ENCODE peak calls at places on chromosome 2, in four cellular contexts. One of them, this sample, is unnamed.
A peak's percentile ranks its signal among the peaks of the same experiment; 100 is the strongest.

GRCh38 chr2:150403457-150403856 is 84.0 kb downstream of the RND3 start:
- DNase-seq in anterior cingulate cortex: no peak
- DNase-seq in ELR: no peak
- DNase-seq in epithelial cell of esophagus: no peak
- DNase-seq in this sample: no peak

GRCh38 chr2:172639823-172640222 is 83.9 kb downstream of the PDK1 start:
- DNase-seq in epithelial cell of esophagus: peak; percentile 79
- DNase-seq in ELR: peak; percentile 97
- DNase-seq in anterior cingulate cortex: no peak
- DNase-seq in this sample: peak; percentile 59

GRCh38 chr2:128008089-128008672 is 19.7 kb downstream of the SAP130 start:
- DNase-seq in ELR: no peak
- DNase-seq in epithelial cell of esophagus: peak; percentile 13
- DNase-seq in anterior cingulate cortex: no peak
- DNase-seq in this sample: no peak

GRCh38 chr2:239203443-239204142 is 197.2 kb downstream of the HDAC4 start:
- DNase-seq in ELR: no peak
- DNase-seq in epithelial cell of esophagus: no peak
- DNase-seq in anterior cingulate cortex: no peak
- DNase-seq in this sample: no peak

GRCh38 chr2:159123786-159124185 is 155.3 kb downstream of the TANC1 start:
- DNase-seq in ELR: no peak
- DNase-seq in epithelial cell of esophagus: no peak
- DNase-seq in anterior cingulate cortex: no peak
- DNase-seq in this sample: no peak

GRCh38 chr2:16182841-16183240 is 242.5 kb downstream of the MYCN start:
- DNase-seq in anterior cingulate cortex: no peak
- DNase-seq in epithelial cell of esophagus: no peak
- DNase-seq in ELR: no peak
- DNase-seq in this sample: no peak

GRCh38 chr2:8576525-8577157 is 105.2 kb upstream of the ID2 start:
- DNase-seq in anterior cingulate cortex: no peak
- DNase-seq in epithelial cell of esophagus: no peak
- DNase-seq in ELR: peak; percentile 8
- DNase-seq in this sample: no peak

GRCh38 chr2:231483398-231484329 is 19.4 kb upstream of the NCL start:
- DNase-seq in ELR: peak; percentile 46
- DNase-seq in epithelial cell of esophagus: peak; percentile 10
- DNase-seq in anterior cingulate cortex: no peak
- DNase-seq in this sample: no peak

GRCh38 chr2:39377226-39377939 is 59.7 kb downstream of the MAP4K3 start:
- DNase-seq in ELR: no peak
- DNase-seq in epithelial cell of esophagus: no peak
- DNase-seq in anterior cingulate cortex: no peak
- DNase-seq in this sample: no peak

GRCh38 chr2:233422050-233422639 is 67.9 kb downstream of the DGKD start:
- DNase-seq in anterior cingulate cortex: no peak
- DNase-seq in epithelial cell of esophagus: peak; percentile 47
- DNase-seq in ELR: no peak
- DNase-seq in this sample: no peak

GRCh38 chr2:23505218-23505983 is 120.4 kb downstream of the KLHL29 start:
- DNase-seq in ELR: no peak
- DNase-seq in epithelial cell of esophagus: no peak
- DNase-seq in anterior cingulate cortex: no peak
- DNase-seq in this sample: no peak

GRCh38 chr2:137992039-137992646 is 27.9 kb downstream of the HNMT start:
- DNase-seq in ELR: no peak
- DNase-seq in anterior cingulate cortex: no peak
- DNase-seq in epithelial cell of esophagus: no peak
- DNase-seq in this sample: no peak

GRCh38 chr2:205984381-205984780 is 101.6 kb downstream of the INO80D start:
- DNase-seq in epithelial cell of esophagus: no peak
- DNase-seq in ELR: no peak
- DNase-seq in anterior cingulate cortex: no peak
- DNase-seq in this sample: no peak

GRCh38 chr2:26164641-26165211 is 8.2 kb upstream of the GAREM2 start:
- DNase-seq in anterior cingulate cortex: no peak
- DNase-seq in ELR: no peak
- DNase-seq in epithelial cell of esophagus: no peak
- DNase-seq in this sample: no peak

GRCh38 chr2:237205111-237205541 is 119.4 kb downstream of the COPS8 start:
- DNase-seq in anterior cingulate cortex: no peak
- DNase-seq in epithelial cell of esophagus: no peak
- DNase-seq in ELR: no peak
- DNase-seq in this sample: no peak

GRCh38 chr2:218865396-218865795 is 5.8 kb downstream of the WNT6 start:
- DNase-seq in anterior cingulate cortex: no peak
- DNase-seq in epithelial cell of esophagus: no peak
- DNase-seq in ELR: no peak
- DNase-seq in this sample: no peak

GRCh38 chr2:88707003-88707402 is 15.5 kb downstream of the RPIA start:
- DNase-seq in anterior cingulate cortex: no peak
- DNase-seq in ELR: no peak
- DNase-seq in epithelial cell of esophagus: no peak
- DNase-seq in this sample: no peak

GRCh38 chr2:10798783-10799182 is 13.8 kb downstream of the PDIA6 start:
- DNase-seq in anterior cingulate cortex: no peak
- DNase-seq in epithelial cell of esophagus: no peak
- DNase-seq in ELR: peak; percentile 13
- DNase-seq in this sample: no peak

GRCh38 chr2:23386422-23387220 is 1.6 kb downstream of the KLHL29 start:
- DNase-seq in epithelial cell of esophagus: no peak
- DNase-seq in ELR: peak; percentile 16
- DNase-seq in anterior cingulate cortex: no peak
- DNase-seq in this sample: no peak

GRCh38 chr2:525021-525420 is 152.2 kb downstream of the TMEM18 start:
- DNase-seq in anterior cingulate cortex: no peak
- DNase-seq in ELR: no peak
- DNase-seq in epithelial cell of esophagus: no peak
- DNase-seq in this sample: no peak

GRCh38 chr2:97718051-97718882 is 4.9 kb downstream of the ZAP70 start:
- DNase-seq in anterior cingulate cortex: no peak
- DNase-seq in ELR: no peak
- DNase-seq in epithelial cell of esophagus: no peak
- DNase-seq in this sample: no peak

GRCh38 chr2:219836647-219837177 is 209.3 kb downstream of the SLC4A3 start:
- DNase-seq in ELR: peak; percentile 47
- DNase-seq in anterior cingulate cortex: no peak
- DNase-seq in epithelial cell of esophagus: peak; percentile 49
- DNase-seq in this sample: no peak

GRCh38 chr2:62437785-62438184 is 68.2 kb downstream of the TMEM17 start:
- DNase-seq in epithelial cell of esophagus: no peak
- DNase-seq in ELR: no peak
- DNase-seq in anterior cingulate cortex: no peak
- DNase-seq in this sample: no peak

GRCh38 chr2:98445708-98446577 is 1.3 kb downstream of the INPP4A start:
- DNase-seq in epithelial cell of esophagus: no peak
- DNase-seq in anterior cingulate cortex: no peak
- DNase-seq in ELR: peak; percentile 22
- DNase-seq in this sample: no peak

GRCh38 chr2:110725859-110726258 is 6.5 kb upstream of the ACOXL start:
- DNase-seq in epithelial cell of esophagus: no peak
- DNase-seq in anterior cingulate cortex: no peak
- DNase-seq in ELR: no peak
- DNase-seq in this sample: no peak

GRCh38 chr2:200509227-200509607 is 651 bp downstream of the KCTD18 start:
- DNase-seq in epithelial cell of esophagus: peak; percentile 9
- DNase-seq in anterior cingulate cortex: no peak
- DNase-seq in ELR: peak; percentile 42
- DNase-seq in this sample: no peak

GRCh38 chr2:47617028-47617427 is 165.9 kb upstream of the MSH6 start:
- DNase-seq in anterior cingulate cortex: peak; percentile 29
- DNase-seq in epithelial cell of esophagus: no peak
- DNase-seq in ELR: no peak
- DNase-seq in this sample: no peak

GRCh38 chr2:112944971-112945370 is 32.8 kb upstream of the IL36G start:
- DNase-seq in epithelial cell of esophagus: no peak
- DNase-seq in ELR: no peak
- DNase-seq in anterior cingulate cortex: no peak
- DNase-seq in this sample: no peak

This sample was measured in foreskin keratinocyte.